ENCODE peak calls at places on chromosomes 5 and 9, in nine cellular contexts. W, O, V, L, D, I, A, J and X are unnamed samples.

GRCh38 chr5:137206030-137206715 is 293.0 kb downstream of the SPOCK1 start:
- DNase-seq in W (peak), O (no peak), V (no peak), L (no peak), D (peak), I (no peak), A (no peak), J (no peak), X (no peak)

GRCh38 chr5:79890119-79890870 is 100.8 kb downstream of the MTX3 start:
- DNase-seq in W (no peak), O (no peak), V (peak), L (no peak), D (no peak), I (no peak), A (no peak), J (no peak), X (no peak)

GRCh38 chr5:25362799-25363198 is 718.0 kb upstream of the CDH10 start:
- DNase-seq in W (no peak), O (peak), V (no peak), L (no peak), D (no peak), I (no peak), A (no peak), J (no peak), X (no peak)

GRCh38 chr9:437066-438015 is 222.7 kb downstream of the DOCK8 start:
- DNase-seq in W (no peak), O (no peak), V (no peak), L (no peak), D (no peak), I (no peak), A (peak), J (no peak), X (no peak)

GRCh38 chr9:130835441-130836298 is 616 bp downstream of the ABL1 start:
- DNase-seq in W (peak), O (no peak), V (no peak), L (peak), D (peak), I (peak), A (peak), J (peak), X (no peak)

GRCh38 chr5:123524146-123524545 is 12.2 kb downstream of the CSNK1G3 start:
- DNase-seq in W (no peak), O (no peak), V (no peak), L (no peak), D (no peak), I (no peak), A (no peak), J (no peak), X (no peak)

GRCh38 chr5:110590187-110590586 is 136.3 kb downstream of the TMEM232 start:
- DNase-seq in W (no peak), O (no peak), V (peak), L (peak), D (no peak), I (no peak), A (no peak), J (no peak), X (no peak)

GRCh38 chr5:39775458-39776365 is 350.9 kb upstream of the DAB2 start:
- DNase-seq in W (no peak), O (peak), V (no peak), L (no peak), D (no peak), I (no peak), A (no peak), J (no peak), X (no peak)

GRCh38 chr5:167995844-167996400 is 295.5 kb upstream of the WWC1 start:
- DNase-seq in W (no peak), O (no peak), V (no peak), L (no peak), D (no peak), I (no peak), A (no peak), J (no peak), X (no peak)

GRCh38 chr5:168706655-168707069 is 127.5 kb upstream of the PANK3 start:
- DNase-seq in W (peak), O (peak), V (peak), L (no peak), D (peak), I (peak), A (peak), J (no peak), X (no peak)

DNA sequence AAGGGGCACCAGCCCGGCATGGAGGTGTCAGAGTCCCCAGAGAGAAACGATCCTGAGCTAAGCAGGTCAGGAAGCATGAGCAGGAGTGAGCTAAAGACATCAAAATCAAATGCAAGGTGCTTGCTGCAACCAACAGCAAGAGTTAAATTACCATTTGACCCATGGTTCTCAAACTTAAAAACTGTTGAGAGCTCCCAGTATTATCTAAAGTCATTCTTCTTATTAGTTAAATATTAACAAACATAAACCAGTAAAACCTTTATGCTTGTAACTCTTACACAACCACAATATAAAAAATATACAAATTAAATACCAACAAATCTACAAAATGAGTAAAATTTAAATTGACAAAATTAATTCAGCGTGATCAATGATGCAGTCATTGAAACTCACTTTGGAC is 51.5 kb downstream of the FANCC start:
- DNase-seq in W (no peak), O (no peak), V (no peak), L (no peak), D (no peak), I (no peak), A (no peak), J (no peak), X (no peak)
- TF ChIP-seq POLR2A in W (no peak), O (no peak), V (no peak), L (no peak), D (no peak), I (no peak), A (no peak), J (no peak), X (no peak)

DNA sequence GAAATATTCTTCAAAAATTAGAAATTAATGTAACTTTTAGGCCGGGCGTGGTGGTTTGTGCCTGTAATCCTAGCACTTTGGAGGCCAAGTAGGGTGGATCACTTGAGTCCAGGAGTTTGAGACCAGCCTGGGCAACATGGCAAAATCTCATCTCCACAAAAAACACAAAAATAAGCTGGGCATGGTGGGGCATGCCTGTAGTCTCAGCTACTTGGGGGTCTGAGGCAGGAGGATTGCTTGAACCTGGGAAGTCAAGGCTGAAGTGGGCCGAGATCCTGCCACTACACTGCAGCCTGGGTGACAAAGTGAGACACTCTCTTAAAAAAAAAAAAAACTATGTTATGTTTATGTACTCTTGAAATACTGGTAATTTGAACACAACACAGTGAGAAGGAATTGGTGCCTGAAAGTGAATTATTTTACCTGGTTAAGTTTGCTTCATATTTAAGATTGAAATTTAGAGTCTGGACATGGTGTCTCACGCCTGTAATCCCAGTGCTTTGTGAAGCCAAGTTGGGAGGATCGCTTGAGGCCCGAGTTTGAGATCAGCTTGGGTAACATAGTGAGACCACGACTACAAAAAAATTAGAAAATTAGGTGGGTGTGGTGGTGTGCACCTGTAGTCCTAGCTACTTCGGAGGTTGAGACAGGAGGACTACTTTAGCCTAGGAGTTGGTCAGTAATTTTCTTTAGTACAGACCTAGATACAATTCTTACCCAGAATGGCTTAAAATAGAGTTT is 15.0 kb downstream of the ARRDC3 start:
- DNase-seq in W (no peak), O (no peak), V (no peak), L (no peak), D (no peak), I (no peak), A (peak), J (no peak), X (no peak)
- TF ChIP-seq POLR2A in W (no peak), O (no peak), V (no peak), L (no peak), D (no peak), I (no peak), A (no peak), J (no peak), X (no peak)

GRCh38 chr9:89309608-89310485 is 1.1 kb upstream of the CKS2 start:
- DNase-seq in W (no peak), O (no peak), V (no peak), L (no peak), D (no peak), I (no peak), A (peak), J (peak), X (no peak)
- TF ChIP-seq POLR2A in W (no peak), O (no peak), V (peak), L (peak), D (no peak), I (no peak), A (no peak), J (no peak), X (no peak)

DNA sequence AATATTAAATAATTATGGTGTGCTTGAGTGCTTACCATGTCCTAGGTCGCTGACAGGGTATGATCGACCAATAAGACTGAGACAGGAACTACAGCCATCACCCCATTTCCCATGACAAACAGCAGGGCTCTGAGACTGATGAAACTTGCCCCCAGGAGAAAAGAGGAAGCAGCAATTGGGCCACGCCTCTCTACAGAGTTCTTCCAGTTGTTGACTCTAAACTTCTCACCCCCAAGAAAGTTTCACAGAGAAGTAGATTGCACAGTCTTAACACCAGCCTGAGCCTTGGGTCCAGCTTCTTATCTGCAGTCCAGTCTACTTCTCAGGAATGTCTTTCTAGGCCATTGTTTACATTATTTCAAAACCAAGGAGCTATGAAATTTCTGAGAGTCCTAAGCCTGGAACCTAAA is 182.2 kb upstream of the ANKRD55 start:
- DNase-seq in W (no peak), O (no peak), V (no peak), L (no peak), D (peak), I (no peak), A (peak), J (no peak), X (no peak)
- TF ChIP-seq POLR2A in W (no peak), O (no peak), V (no peak), L (no peak), D (no peak), I (no peak), A (no peak), J (no peak), X (no peak)

GRCh38 chr5:74918232-74918669 is 52.1 kb upstream of the FAM169A start:
- DNase-seq in W (no peak), O (no peak), V (peak), L (no peak), D (no peak), I (no peak), A (no peak), J (no peak), X (no peak)
- TF ChIP-seq POLR2A in W (no peak), O (no peak), V (peak), L (no peak), D (no peak), I (no peak), A (no peak), J (no peak), X (no peak)

DNA sequence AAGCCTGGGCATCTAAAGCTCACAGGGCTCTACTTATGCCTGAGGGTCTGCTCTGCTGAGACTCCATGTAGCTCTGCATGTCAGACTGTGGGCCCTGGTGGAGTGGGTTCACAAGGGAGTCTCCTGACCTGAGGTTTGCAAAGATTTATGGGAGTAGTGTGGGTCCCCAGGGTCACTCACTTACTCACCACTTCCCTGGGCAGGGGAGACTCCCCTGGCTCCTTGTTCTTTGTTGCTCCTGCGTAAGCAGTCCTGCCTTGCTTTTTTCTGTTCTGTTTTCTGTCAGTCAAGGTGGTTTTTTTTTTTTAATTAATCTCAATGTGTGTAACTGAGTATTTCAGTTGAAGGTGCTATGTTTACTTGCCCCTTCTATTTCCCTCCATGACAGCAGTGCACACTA is 256.6 kb downstream of the TMEM38B start:
- DNase-seq in W (no peak), O (no peak), V (no peak), L (no peak), D (no peak), I (no peak), A (no peak), J (no peak), X (no peak)
- TF ChIP-seq POLR2A in W (no peak), O (no peak), V (no peak), L (no peak), D (no peak), I (no peak), A (no peak), J (no peak), X (no peak)